ENCODE peak calls at places on chromosomes 11 and 22, in six cellular contexts. T is ovary, C is pancreas, F is left ventricle myocardium inferior, Q is spleen, Y is BJ. V is an unnamed sample.
A peak's percentile ranks its signal among the peaks of the same experiment; 100 is the strongest.

GRCh38 chr11:112017538-112017937 is 7.7 kb upstream of the DLAT start:
- DNase-seq in C (no peak), Q (no peak), T (no peak), F (no peak), Y (no peak), V (no peak)

GRCh38 chr11:119254239-119254638 is 48.1 kb downstream of the CBL start:
- DNase-seq in Y (no peak), Q (no peak), T (no peak), F (no peak), C (no peak), V (no peak)

GRCh38 chr11:2215230-2215560 is 43.6 kb upstream of the TH start:
- DNase-seq in F (no peak), Y (no peak), Q (no peak), C (no peak), T (no peak), V (no peak)

GRCh38 chr11:15159085-15159484 is 44.4 kb downstream of the INSC start:
- DNase-seq in T (no peak), F (no peak), Y (no peak), Q (no peak), C (no peak), V (no peak)

GRCh38 chr22:37027556-37027955 is 8.0 kb downstream of the MPST start:
- DNase-seq in C (no peak), T (no peak), Q (no peak), F (no peak), Y (no peak), V (no peak)

GRCh38 chr11:17552392-17553248 is 5.6 kb downstream of the OTOG start:
- DNase-seq in C (no peak), T (no peak), F (no peak), Y (no peak), Q (peak; percentile 65), V (no peak)

GRCh38 chr11:9146477-9146876 is 55.1 kb upstream of the SCUBE2 start:
- DNase-seq in F (no peak), C (no peak), Y (no peak), T (no peak), Q (no peak), V (no peak)

GRCh38 chr11:111976614-111977140 is 39.5 kb downstream of the DIXDC1 start:
- DNase-seq in Y (no peak), T (peak; percentile 60), C (no peak), F (no peak), Q (no peak), V (no peak)

GRCh38 chr22:22463855-22464540 is 44.5 kb downstream of the ZNF280B start:
- DNase-seq in C (no peak), T (no peak), F (no peak), Y (no peak), Q (no peak), V (no peak)

GRCh38 chr11:134069426-134069921 is 602 bp downstream of the JAM3 start:
- DNase-seq in T (peak; percentile 57), Y (no peak), C (no peak), Q (peak; percentile 85), F (no peak), V (no peak)

GRCh38 chr22:32535531-32536190 is 61.0 kb downstream of the FBXO7 start:
- DNase-seq in T (no peak), C (no peak), F (no peak), Q (no peak), Y (no peak), V (no peak)

GRCh38 chr11:2574553-2575535 is 125.0 kb downstream of the KCNQ1OT1 start:
- DNase-seq in C (peak; percentile 62), Y (no peak), Q (peak; percentile 66), F (no peak), T (peak; percentile 29), V (no peak)

GRCh38 chr11:29166306-29166705 is 850.5 kb downstream of the KCNA4 start:
- DNase-seq in T (no peak), Q (no peak), C (no peak), F (no peak), Y (no peak), V (no peak)

GRCh38 chr11:119284344-119285157 is 32.4 kb downstream of the MCAM start:
- DNase-seq in Y (no peak), Q (no peak), F (no peak), T (no peak), C (no peak), V (no peak)

GRCh38 chr11:95891423-95892177 is 32.3 kb downstream of the MTMR2 start:
- DNase-seq in Q (no peak), F (no peak), T (no peak), Y (no peak), C (no peak), V (no peak)

GRCh38 chr11:119615003-119615878 is 113.8 kb downstream of the NECTIN1 start:
- DNase-seq in C (no peak), Y (peak; percentile 13), Q (no peak), F (no peak), T (no peak), V (peak; percentile 94)

GRCh38 chr11:77503006-77503405 is 29.1 kb upstream of the PAK1 start:
- DNase-seq in Q (no peak), C (no peak), F (no peak), Y (no peak), T (no peak), V (no peak)

GRCh38 chr11:64210301-64211020 is 3.9 kb downstream of the FERMT3 start:
- DNase-seq in T (no peak), Y (no peak), C (peak; percentile 66), Q (no peak), F (no peak), V (no peak)

GRCh38 chr11:76796511-76797203 is 13.5 kb downstream of the TSKU start:
- DNase-seq in T (no peak), F (no peak), C (no peak), Y (no peak), Q (peak; percentile 62), V (no peak)

GRCh38 chr11:66160709-66161108 is 90.6 kb downstream of the PACS1 start:
- DNase-seq in C (no peak), Q (no peak), F (no peak), T (no peak), Y (no peak), V (no peak)

GRCh38 chr22:24513706-24514240 is 18.6 kb downstream of the UPB1 start:
- DNase-seq in Q (no peak), Y (no peak), T (no peak), F (no peak), C (no peak), V (no peak)

GRCh38 chr11:128757235-128757711 is 63.4 kb downstream of the FLI1 start:
- DNase-seq in T (no peak), F (no peak), Y (no peak), C (no peak), Q (peak; percentile 82), V (no peak)

GRCh38 chr22:49664891-49665290 is 162.8 kb downstream of the BRD1 start:
- DNase-seq in Y (no peak), C (no peak), Q (no peak), F (no peak), T (no peak), V (no peak)

GRCh38 chr22:25365491-25366261 is 146.2 kb downstream of the CRYBB2 start:
- DNase-seq in Y (no peak), Q (peak; percentile 77), F (peak; percentile 42), T (no peak), C (peak; percentile 60), V (no peak)

GRCh38 chr11:108199446-108200321 is 22.8 kb downstream of the NPAT start:
- DNase-seq in F (no peak), C (no peak), Y (peak; percentile 9), Q (no peak), T (no peak), V (peak; percentile 47)

GRCh38 chr22:31276426-31277167 is 15.7 kb downstream of the PIK3IP1 start:
- DNase-seq in Y (no peak), Q (no peak), C (no peak), F (no peak), T (no peak), V (no peak)

GRCh38 chr22:31274017-31274416 is 18.3 kb downstream of the PIK3IP1 start:
- DNase-seq in F (no peak), C (no peak), Y (no peak), Q (no peak), T (no peak), V (no peak)

GRCh38 chr22:31275576-31275975 is 16.7 kb downstream of the PIK3IP1 start:
- DNase-seq in C (no peak), Y (no peak), Q (no peak), F (no peak), T (no peak), V (no peak)

GRCh38 chr22:31272522-31273446 is 19.5 kb downstream of the PIK3IP1 start:
- DNase-seq in Q (no peak), T (no peak), Y (no peak), F (no peak), C (no peak), V (no peak)

DNA sequence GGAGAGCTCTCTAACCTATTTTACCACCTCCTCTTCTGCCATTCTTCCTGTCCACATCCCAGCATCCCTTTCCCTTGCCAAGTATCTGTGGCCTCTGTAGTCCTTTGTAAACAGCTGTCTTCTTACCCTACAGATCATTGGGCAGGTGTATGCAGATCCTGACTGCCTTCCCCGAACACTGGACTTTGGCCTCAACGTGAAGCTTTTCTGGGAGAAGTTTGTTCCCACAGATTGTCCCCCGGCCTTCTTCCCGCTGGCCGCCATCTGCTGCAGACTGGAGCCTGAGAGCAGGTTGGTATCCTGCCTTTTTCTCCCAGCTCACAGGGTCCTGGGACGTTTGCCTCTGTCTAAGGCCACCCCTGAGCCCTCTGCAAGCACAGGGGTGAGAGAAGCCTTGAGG is 17.3 kb downstream of the PIK3IP1 start:
- DNase-seq in T (no peak), C (no peak), Q (no peak), F (no peak), Y (no peak), V (no peak)
- H3K36me3 ChIP-seq in T (no peaks in the 10 kb centered on the region), C (peaks cover 26% of the 10 kb centered on the region), Q (peaks cover 58% of the 10 kb centered on the region), F (peaks cover 64% of the 10 kb centered on the region), Y (peaks cover 14% of the 10 kb centered on the region), V (peaks cover 3% of the 10 kb centered on the region)

DNA sequence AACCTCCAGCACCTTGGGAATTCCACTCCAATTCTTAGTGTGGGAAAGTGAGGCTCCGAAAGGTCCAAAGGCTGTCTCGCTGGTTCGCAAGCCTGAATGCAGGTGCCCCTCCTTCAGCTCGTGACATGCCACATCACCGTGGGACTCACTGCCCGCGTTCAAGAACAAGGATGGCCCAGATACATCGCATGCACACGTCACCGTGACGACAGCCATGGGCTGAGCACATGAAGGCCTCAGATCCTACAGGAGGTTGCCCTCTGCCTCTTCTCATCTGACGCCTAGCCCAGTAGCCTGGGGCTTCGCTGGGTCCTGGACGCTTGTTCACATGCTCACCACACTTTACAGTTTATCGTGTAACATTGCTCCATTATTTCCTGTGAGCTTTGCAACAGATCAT is 4.4 kb upstream of the LINC01488 start:
- DNase-seq in C (peak; percentile 17), Y (no peak), F (no peak), T (no peak), Q (no peak), V (no peak)
- H3K27me3 ChIP-seq in C (no peaks in the 10 kb centered on the region), Y (no peaks in the 10 kb centered on the region), F (no peaks in the 10 kb centered on the region), T (no peaks in the 10 kb centered on the region), Q (no peaks in the 10 kb centered on the region), V (no peaks in the 10 kb centered on the region)

GRCh38 chr11:36596880-36597279 is 1.2 kb downstream of the RAG2 start:
- DNase-seq in C (no peak), T (no peak), Y (no peak), F (no peak), Q (no peak), V (no peak)
- TF ChIP-seq CTCF in C (no peak), T (no peak), Y (no peak), F (no peak), Q (no peak), V (no peak)

DNA sequence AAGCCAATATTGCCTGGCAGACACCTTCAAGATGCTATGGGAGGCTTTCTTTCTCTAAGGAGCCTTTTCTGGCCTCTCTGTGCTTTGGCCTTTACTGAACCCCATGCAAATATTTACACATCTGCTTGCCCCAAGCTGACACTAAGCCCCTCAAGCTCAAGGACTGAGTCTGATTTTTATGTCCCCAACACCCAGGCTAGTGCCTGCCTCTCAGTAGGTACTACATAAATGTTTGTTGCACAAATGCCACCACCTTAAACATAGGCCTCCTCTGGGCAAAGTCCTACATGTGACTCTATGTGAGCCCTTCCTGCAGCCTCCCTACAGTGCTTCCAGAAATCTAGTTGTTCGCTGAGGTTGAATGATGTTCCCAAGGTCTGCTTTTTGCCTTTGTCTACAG is 187.6 kb downstream of the DBX1 start:
- DNase-seq in F (no peak), C (no peak), Y (no peak), T (no peak), Q (no peak), V (no peak)
- H3K36me3 ChIP-seq in F (no peaks in the 10 kb centered on the region), C (no peaks in the 10 kb centered on the region), Y (peaks cover 1% of the 10 kb centered on the region), T (no peaks in the 10 kb centered on the region), Q (no peaks in the 10 kb centered on the region), V (no peaks in the 10 kb centered on the region)